ENCODE peak calls at places on chromosome 1, in seven cellular contexts. Y is H9, Z is kidney, M is esophagus muscularis mucosa, E is neural progenitor cell, X is cardiac muscle cell, H is thoracic aorta. F is an unnamed sample.

GRCh38 chr1:39590546-39590945 is 14.0 kb upstream of the PABPC4 start:
- DNase-seq in Y (no peak), Z (no peak), M (no peak), E (no peak), X (no peak), H (no peak), F (no peak)

GRCh38 chr1:234656981-234657651 is 47.1 kb upstream of the IRF2BP2 start:
- DNase-seq in Y (no peak), Z (no peak), M (peak), E (no peak), X (no peak), H (no peak), F (no peak)

GRCh38 chr1:41650176-41650519 is 165.7 kb upstream of the EDN2 start:
- DNase-seq in Y (no peak), Z (no peak), M (no peak), E (no peak), X (no peak), H (no peak), F (no peak)

GRCh38 chr1:204145033-204145504 is 6.8 kb downstream of the ETNK2 start:
- DNase-seq in Y (no peak), Z (no peak), M (no peak), E (no peak), X (no peak), H (no peak), F (no peak)

GRCh38 chr1:196074182-196074581 is 534.1 kb downstream of the KCNT2 start:
- DNase-seq in Y (no peak), Z (no peak), M (no peak), E (no peak), X (no peak), H (no peak), F (no peak)

GRCh38 chr1:208154040-208154439 is 90.1 kb downstream of the PLXNA2 start:
- DNase-seq in Y (no peak), Z (no peak), M (no peak), E (no peak), X (no peak), H (no peak), F (peak)

GRCh38 chr1:2422523-2422922 is 10.2 kb upstream of the PEX10 start:
- DNase-seq in Y (no peak), Z (no peak), M (no peak), E (no peak), X (no peak), H (no peak), F (no peak)

GRCh38 chr1:178819123-178819522 is 51.8 kb downstream of the ANGPTL1 start:
- DNase-seq in Y (peak), Z (no peak), M (no peak), E (peak), X (no peak), H (no peak), F (peak)

GRCh38 chr1:218809625-218810024 is 364.1 kb upstream of the LYPLAL1 start:
- DNase-seq in Y (no peak), Z (no peak), M (no peak), E (no peak), X (peak), H (no peak), F (no peak)

GRCh38 chr1:230280054-230280795 is 145.9 kb downstream of the PGBD5 start:
- DNase-seq in Y (no peak), Z (no peak), M (no peak), E (no peak), X (no peak), H (no peak), F (no peak)

GRCh38 chr1:12309783-12310742 is 80.2 kb downstream of the VPS13D start:
- DNase-seq in Y (no peak), Z (no peak), M (no peak), E (no peak), X (no peak), H (peak), F (no peak)

GRCh38 chr1:82503805-82504204 is 703.1 kb downstream of the ADGRL2 start:
- DNase-seq in Y (no peak), Z (no peak), M (no peak), E (no peak), X (no peak), H (no peak), F (no peak)

GRCh38 chr1:37167479-37167878 is 133.2 kb upstream of the GRIK3 start:
- DNase-seq in Y (no peak), Z (no peak), M (no peak), E (no peak), X (no peak), H (no peak), F (no peak)

GRCh38 chr1:27659497-27660299 is 12.3 kb downstream of the IFI6 start:
- DNase-seq in Y (peak), Z (peak), M (peak), E (peak), X (peak), H (peak), F (peak)

GRCh38 chr1:206686486-206687249 is 2.0 kb downstream of the MAPKAPK2 start:
- DNase-seq in Y (no peak), Z (no peak), M (no peak), E (no peak), X (no peak), H (no peak), F (no peak)

GRCh38 chr1:156812293-156812990 is 4.2 kb downstream of the SH2D2A start:
- DNase-seq in Y (no peak), Z (peak), M (no peak), E (no peak), X (no peak), H (no peak), F (no peak)

GRCh38 chr1:63906053-63906704 is 132.4 kb downstream of the ROR1 start:
- DNase-seq in Y (no peak), Z (no peak), M (no peak), E (peak), X (no peak), H (no peak), F (no peak)

GRCh38 chr1:91851130-91852010 is 34.6 kb downstream of the TGFBR3 start:
- DNase-seq in Y (no peak), Z (peak), M (peak), E (no peak), X (peak), H (peak), F (peak)

GRCh38 chr1:148161252-148161901 is 9.3 kb upstream of the NBPF11 start:
- DNase-seq in Y (peak), Z (peak), M (no peak), E (no peak), X (no peak), H (no peak), F (no peak)

GRCh38 chr1:41683681-41684500 is 199.4 kb upstream of the EDN2 start:
- DNase-seq in Y (no peak), Z (peak), M (no peak), E (no peak), X (no peak), H (no peak), F (peak)

GRCh38 chr1:10897981-10898728 is 101.7 kb upstream of the CASZ1 start:
- DNase-seq in Y (peak), Z (no peak), M (no peak), E (no peak), X (peak), H (no peak), F (no peak)

GRCh38 chr1:109910123-109910962 is at the start of gene CSF1:
- DNase-seq in Y (peak), Z (peak), M (peak), E (peak), X (peak), H (peak), F (peak)

GRCh38 chr1:1329304-1330210 is 1.5 kb upstream of the TAS1R3 start:
- DNase-seq in Y (no peak), Z (no peak), M (no peak), E (no peak), X (no peak), H (no peak), F (no peak)

GRCh38 chr1:30775433-30775975 is 17.9 kb upstream of the LAPTM5 start:
- DNase-seq in Y (no peak), Z (peak), M (no peak), E (no peak), X (no peak), H (no peak), F (no peak)

GRCh38 chr1:30733520-30733919 is 10.1 kb upstream of the MATN1 start:
- DNase-seq in Y (no peak), Z (no peak), M (no peak), E (no peak), X (no peak), H (no peak), F (peak)

GRCh38 chr1:206493279-206493678 is 14.1 kb upstream of the RASSF5 start:
- DNase-seq in Y (no peak), Z (no peak), M (no peak), E (no peak), X (no peak), H (no peak), F (no peak)

GRCh38 chr1:247409869-247410544 is 6.0 kb upstream of the NLRP3 start:
- DNase-seq in Y (no peak), Z (no peak), M (no peak), E (no peak), X (no peak), H (no peak), F (no peak)

GRCh38 chr1:62054188-62054587 is 140.5 kb upstream of the L1TD1 start:
- DNase-seq in Y (no peak), Z (no peak), M (no peak), E (no peak), X (no peak), H (no peak), F (no peak)

GRCh38 chr1:201305815-201306214 is 22.5 kb downstream of the PKP1 start:
- DNase-seq in Y (no peak), Z (no peak), M (no peak), E (no peak), X (no peak), H (no peak), F (no peak)

GRCh38 chr1:184910596-184910995 is 63.7 kb downstream of the NIBAN1 start:
- DNase-seq in Y (no peak), Z (no peak), M (no peak), E (peak), X (no peak), H (peak), F (peak)

GRCh38 chr1:197485790-197486189 is 217.7 kb downstream of the CRB1 start:
- DNase-seq in Y (no peak), Z (no peak), M (no peak), E (no peak), X (no peak), H (no peak), F (peak)

GRCh38 chr1:181139631-181140051 is 51.1 kb downstream of the IER5 start:
- DNase-seq in Y (no peak), Z (peak), M (no peak), E (no peak), X (no peak), H (no peak), F (no peak)

GRCh38 chr1:70990460-70991253 is 57.0 kb downstream of the PTGER3 start:
- DNase-seq in Y (no peak), Z (no peak), M (no peak), E (no peak), X (no peak), H (no peak), F (no peak)

GRCh38 chr1:10738125-10738746 is 58.2 kb downstream of the CASZ1 start:
- DNase-seq in Y (peak), Z (peak), M (no peak), E (no peak), X (no peak), H (no peak), F (no peak)

GRCh38 chr1:83318361-83318760 is 680.6 kb downstream of the TTLL7 start:
- DNase-seq in Y (no peak), Z (no peak), M (no peak), E (no peak), X (no peak), H (no peak), F (no peak)

GRCh38 chr1:116503535-116504307 is 67.1 kb downstream of the CD58 start:
- DNase-seq in Y (no peak), Z (peak), M (no peak), E (no peak), X (peak), H (no peak), F (no peak)
- H3K27ac ChIP-seq in Y (no peak), Z (peak), M (no peak), E (no peak), X (no peak), H (peak), F (no peak)

GRCh38 chr1:56068210-56068609 is 511.2 kb downstream of the PLPP3 start:
- DNase-seq in Y (no peak), Z (no peak), M (no peak), E (no peak), X (no peak), H (no peak), F (no peak)

GRCh38 chr1:56071351-56071750 is 508.0 kb downstream of the PLPP3 start:
- DNase-seq in Y (no peak), Z (no peak), M (no peak), E (no peak), X (no peak), H (no peak), F (no peak)

GRCh38 chr1:56068908-56069307 is 510.5 kb downstream of the PLPP3 start:
- DNase-seq in Y (no peak), Z (no peak), M (no peak), E (no peak), X (no peak), H (no peak), F (no peak)

GRCh38 chr1:56072310-56072709 is 507.1 kb downstream of the PLPP3 start:
- DNase-seq in Y (no peak), Z (no peak), M (no peak), E (no peak), X (no peak), H (no peak), F (no peak)

GRCh38 chr1:56070601-56071000 is 508.8 kb downstream of the PLPP3 start:
- DNase-seq in Y (no peak), Z (no peak), M (no peak), E (no peak), X (no peak), H (no peak), F (no peak)
- H3K27ac ChIP-seq in Y (no peak), Z (no peak), M (no peak), E (no peak), X (no peak), H (peak), F (no peak)

GRCh38 chr1:214579183-214579582 is 23.8 kb upstream of the CENPF start:
- DNase-seq in Y (no peak), Z (no peak), M (no peak), E (no peak), X (no peak), H (no peak), F (no peak)
- H3K27ac ChIP-seq in Y (no peak), Z (no peak), M (no peak), E (no peak), X (no peak), H (no peak), F (no peak)

GRCh38 chr1:9112961-9113880 is 15.7 kb downstream of the GPR157 start:
- DNase-seq in Y (no peak), Z (peak), M (no peak), E (no peak), X (no peak), H (no peak), F (no peak)
- H3K27ac ChIP-seq in Y (no peak), Z (no peak), M (no peak), E (no peak), X (peak), H (no peak), F (no peak)